ENCODE peak calls at places on chromosomes 4 and X, in seven cellular contexts. One of them, this sample, is unnamed.

GRCh38 chr4:9925750-9926439 is 95.4 kb downstream of the SLC2A9 start:
- DNase-seq in H1: no peak
- DNase-seq in mesenchymal stem cell: no peak
- DNase-seq in trophoblast cell: no peak
- DNase-seq in H9: no peak
- DNase-seq in neuronal stem cell: no peak
- DNase-seq in IMR-90: no peak
- DNase-seq in this sample: no peak

GRCh38 chr4:33959519-33959918 is 2284.8 kb downstream of the ARAP2 start:
- DNase-seq in mesenchymal stem cell: no peak
- DNase-seq in H9: no peak
- DNase-seq in H1: no peak
- DNase-seq in trophoblast cell: no peak
- DNase-seq in neuronal stem cell: no peak
- DNase-seq in IMR-90: no peak
- DNase-seq in this sample: no peak

GRCh38 chr4:76753814-76754213 is 144.1 kb downstream of the SOWAHB start:
- DNase-seq in trophoblast cell: no peak
- DNase-seq in IMR-90: peak
- DNase-seq in mesenchymal stem cell: peak
- DNase-seq in H9: no peak
- DNase-seq in H1: no peak
- DNase-seq in neuronal stem cell: no peak
- DNase-seq in this sample: no peak

GRCh38 chrX:113514906-113515305 is 674.3 kb upstream of the AMOT start:
- DNase-seq in IMR-90: no peak
- DNase-seq in H1: no peak
- DNase-seq in mesenchymal stem cell: no peak
- DNase-seq in H9: no peak
- DNase-seq in neuronal stem cell: no peak
- DNase-seq in trophoblast cell: no peak
- DNase-seq in this sample: peak

GRCh38 chr4:176444741-176445140 is 125.0 kb downstream of the SPCS3 start:
- DNase-seq in mesenchymal stem cell: peak
- DNase-seq in neuronal stem cell: no peak
- DNase-seq in IMR-90: peak
- DNase-seq in trophoblast cell: no peak
- DNase-seq in H1: no peak
- DNase-seq in H9: no peak
- DNase-seq in this sample: no peak

GRCh38 chr4:76723916-76724315 is 174.0 kb downstream of the SOWAHB start:
- DNase-seq in IMR-90: peak
- DNase-seq in H1: no peak
- DNase-seq in trophoblast cell: no peak
- DNase-seq in H9: no peak
- DNase-seq in neuronal stem cell: peak
- DNase-seq in mesenchymal stem cell: no peak
- DNase-seq in this sample: peak

GRCh38 chr4:4200624-4201023 is 26.1 kb downstream of the OTOP1 start:
- DNase-seq in neuronal stem cell: no peak
- DNase-seq in H1: no peak
- DNase-seq in trophoblast cell: peak
- DNase-seq in H9: no peak
- DNase-seq in IMR-90: peak
- DNase-seq in mesenchymal stem cell: no peak
- DNase-seq in this sample: peak

GRCh38 chr4:123785515-123785914 is 388.9 kb downstream of the SPRY1 start:
- DNase-seq in neuronal stem cell: no peak
- DNase-seq in mesenchymal stem cell: peak
- DNase-seq in H1: peak
- DNase-seq in H9: peak
- DNase-seq in IMR-90: peak
- DNase-seq in trophoblast cell: peak
- DNase-seq in this sample: peak

GRCh38 chr4:186689476-186689875 is 34.2 kb downstream of the FAT1 start:
- DNase-seq in mesenchymal stem cell: no peak
- DNase-seq in trophoblast cell: no peak
- DNase-seq in neuronal stem cell: no peak
- DNase-seq in H9: no peak
- DNase-seq in H1: no peak
- DNase-seq in IMR-90: no peak
- DNase-seq in this sample: no peak

GRCh38 chr4:25890653-25891485 is 23.2 kb upstream of the SMIM20 start:
- DNase-seq in trophoblast cell: no peak
- DNase-seq in H1: peak
- DNase-seq in mesenchymal stem cell: no peak
- DNase-seq in neuronal stem cell: peak
- DNase-seq in IMR-90: no peak
- DNase-seq in H9: peak
- DNase-seq in this sample: peak

GRCh38 chrX:151753313-151754041 is 18.9 kb downstream of the CNGA2 start:
- DNase-seq in trophoblast cell: peak
- DNase-seq in H1: peak
- DNase-seq in mesenchymal stem cell: no peak
- DNase-seq in IMR-90: peak
- DNase-seq in neuronal stem cell: peak
- DNase-seq in H9: peak
- DNase-seq in this sample: peak

GRCh38 chr4:69781458-69782418 is 21.3 kb upstream of the SULT1B1 start:
- DNase-seq in H1: no peak
- DNase-seq in neuronal stem cell: no peak
- DNase-seq in IMR-90: no peak
- DNase-seq in trophoblast cell: no peak
- DNase-seq in mesenchymal stem cell: no peak
- DNase-seq in H9: no peak
- DNase-seq in this sample: peak

GRCh38 chrX:131812847-131813825 is 210.0 kb upstream of the STK26 start:
- DNase-seq in IMR-90: peak
- DNase-seq in neuronal stem cell: no peak
- DNase-seq in H1: no peak
- DNase-seq in mesenchymal stem cell: no peak
- DNase-seq in H9: no peak
- DNase-seq in trophoblast cell: peak
- DNase-seq in this sample: no peak

GRCh38 chr4:30610361-30610760 is 109.8 kb upstream of the PCDH7 start:
- DNase-seq in IMR-90: no peak
- DNase-seq in mesenchymal stem cell: no peak
- DNase-seq in trophoblast cell: no peak
- DNase-seq in H1: no peak
- DNase-seq in neuronal stem cell: no peak
- DNase-seq in H9: no peak
- DNase-seq in this sample: no peak

GRCh38 chrX:119201570-119201969 is 34.5 kb upstream of the PGRMC1 start:
- DNase-seq in H9: no peak
- DNase-seq in IMR-90: peak
- DNase-seq in neuronal stem cell: no peak
- DNase-seq in trophoblast cell: no peak
- DNase-seq in mesenchymal stem cell: no peak
- DNase-seq in H1: no peak
- DNase-seq in this sample: no peak

GRCh38 chr4:79528241-79528706 is 120.2 kb upstream of the GK2 start:
- DNase-seq in neuronal stem cell: no peak
- DNase-seq in H1: no peak
- DNase-seq in mesenchymal stem cell: peak
- DNase-seq in H9: no peak
- DNase-seq in IMR-90: no peak
- DNase-seq in trophoblast cell: no peak
- DNase-seq in this sample: no peak

GRCh38 chr4:128663325-128663724 is 146.2 kb upstream of the JADE1 start:
- DNase-seq in H9: no peak
- DNase-seq in trophoblast cell: no peak
- DNase-seq in H1: no peak
- DNase-seq in neuronal stem cell: no peak
- DNase-seq in mesenchymal stem cell: no peak
- DNase-seq in IMR-90: no peak
- DNase-seq in this sample: no peak

GRCh38 chr4:26356067-26356466 is 35.3 kb downstream of the RBPJ start:
- DNase-seq in neuronal stem cell: no peak
- DNase-seq in H9: no peak
- DNase-seq in H1: no peak
- DNase-seq in IMR-90: peak
- DNase-seq in mesenchymal stem cell: peak
- DNase-seq in trophoblast cell: no peak
- DNase-seq in this sample: peak

GRCh38 chrX:153848325-153848724 is 18.0 kb upstream of the PDZD4 start:
- DNase-seq in H1: no peak
- DNase-seq in trophoblast cell: no peak
- DNase-seq in H9: peak
- DNase-seq in IMR-90: no peak
- DNase-seq in neuronal stem cell: no peak
- DNase-seq in mesenchymal stem cell: no peak
- DNase-seq in this sample: no peak

GRCh38 chr4:55808187-55808586 is 11.4 kb upstream of the EXOC1L start:
- DNase-seq in H9: no peak
- DNase-seq in neuronal stem cell: no peak
- DNase-seq in trophoblast cell: no peak
- DNase-seq in IMR-90: no peak
- DNase-seq in H1: no peak
- DNase-seq in mesenchymal stem cell: no peak
- DNase-seq in this sample: no peak

GRCh38 chr4:82797048-82797590 is 1.5 kb downstream of the SCD5 start:
- DNase-seq in IMR-90: no peak
- DNase-seq in H9: peak
- DNase-seq in H1: no peak
- DNase-seq in trophoblast cell: no peak
- DNase-seq in mesenchymal stem cell: peak
- DNase-seq in neuronal stem cell: no peak
- DNase-seq in this sample: no peak

GRCh38 chr4:183347586-183347985 is 25.4 kb upstream of the CLDN24 start:
- DNase-seq in H9: no peak
- DNase-seq in neuronal stem cell: no peak
- DNase-seq in trophoblast cell: no peak
- DNase-seq in H1: no peak
- DNase-seq in mesenchymal stem cell: peak
- DNase-seq in IMR-90: peak
- DNase-seq in this sample: no peak

GRCh38 chr4:72701987-72702819 is 133.2 kb upstream of the ADAMTS3 start:
- DNase-seq in H9: no peak
- DNase-seq in H1: no peak
- DNase-seq in IMR-90: peak
- DNase-seq in mesenchymal stem cell: peak
- DNase-seq in neuronal stem cell: peak
- DNase-seq in trophoblast cell: no peak
- DNase-seq in this sample: peak

GRCh38 chr4:110609044-110609750 is 13.7 kb downstream of the PITX2 start:
- DNase-seq in trophoblast cell: no peak
- DNase-seq in mesenchymal stem cell: peak
- DNase-seq in H9: no peak
- DNase-seq in IMR-90: no peak
- DNase-seq in neuronal stem cell: no peak
- DNase-seq in H1: no peak
- DNase-seq in this sample: peak

GRCh38 chr4:107283587-107284559 is 247.8 kb upstream of the DKK2 start:
- DNase-seq in H1: no peak
- DNase-seq in mesenchymal stem cell: peak
- DNase-seq in IMR-90: peak
- DNase-seq in neuronal stem cell: no peak
- DNase-seq in H9: no peak
- DNase-seq in trophoblast cell: peak
- DNase-seq in this sample: peak

GRCh38 chrX:46268429-46268828 is 276.8 kb downstream of the ZNF674 start:
- DNase-seq in trophoblast cell: no peak
- DNase-seq in IMR-90: no peak
- DNase-seq in H9: no peak
- DNase-seq in mesenchymal stem cell: no peak
- DNase-seq in neuronal stem cell: no peak
- DNase-seq in H1: no peak
- DNase-seq in this sample: no peak

GRCh38 chr4:83282049-83282535 is 2.5 kb downstream of the COQ2 start:
- DNase-seq in trophoblast cell: peak
- DNase-seq in H1: peak
- DNase-seq in H9: no peak
- DNase-seq in mesenchymal stem cell: peak
- DNase-seq in IMR-90: peak
- DNase-seq in neuronal stem cell: peak
- DNase-seq in this sample: peak

DNA sequence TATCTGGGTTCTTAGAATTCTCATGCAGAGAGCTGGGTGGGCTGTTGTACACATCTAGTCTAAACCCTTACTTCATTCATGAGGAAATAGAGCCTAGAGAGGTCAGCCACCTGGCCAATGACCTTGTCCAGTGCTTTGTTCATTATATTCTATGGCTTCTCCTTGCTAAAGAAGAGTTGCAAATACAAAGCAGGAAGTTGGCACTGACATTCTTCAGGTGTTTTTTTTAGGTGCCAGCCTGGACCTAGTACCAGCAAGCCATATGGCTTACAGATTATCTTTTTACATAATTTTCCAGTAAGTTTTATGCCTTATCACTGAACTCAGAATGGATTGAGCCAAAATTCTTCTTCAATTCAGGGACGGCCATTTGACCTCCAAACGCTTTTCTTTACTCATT is 54.7 kb upstream of the PGM2 start:
- DNase-seq in mesenchymal stem cell: no peak
- DNase-seq in neuronal stem cell: no peak
- DNase-seq in H1: no peak
- DNase-seq in IMR-90: no peak
- DNase-seq in trophoblast cell: no peak
- DNase-seq in H9: no peak
- DNase-seq in this sample: no peak
- H3K18ac ChIP-seq in mesenchymal stem cell: no peak
- H3K18ac ChIP-seq in neuronal stem cell: no peak
- H3K18ac ChIP-seq in H1: no peak
- H3K18ac ChIP-seq in IMR-90: no peak
- H3K18ac ChIP-seq in trophoblast cell: no peak
- H3K18ac ChIP-seq in H9: no peak
- H3K18ac ChIP-seq in this sample: no peak

GRCh38 chrX:38639730-38640129 is 78.4 kb downstream of the TSPAN7 start:
- DNase-seq in H1: no peak
- DNase-seq in H9: no peak
- DNase-seq in mesenchymal stem cell: no peak
- DNase-seq in trophoblast cell: no peak
- DNase-seq in IMR-90: no peak
- DNase-seq in neuronal stem cell: no peak
- DNase-seq in this sample: no peak
- H3K18ac ChIP-seq in H1: no peak
- H3K18ac ChIP-seq in H9: no peak
- H3K18ac ChIP-seq in mesenchymal stem cell: no peak
- H3K18ac ChIP-seq in trophoblast cell: no peak
- H3K18ac ChIP-seq in IMR-90: no peak
- H3K18ac ChIP-seq in neuronal stem cell: no peak
- H3K18ac ChIP-seq in this sample: no peak

DNA sequence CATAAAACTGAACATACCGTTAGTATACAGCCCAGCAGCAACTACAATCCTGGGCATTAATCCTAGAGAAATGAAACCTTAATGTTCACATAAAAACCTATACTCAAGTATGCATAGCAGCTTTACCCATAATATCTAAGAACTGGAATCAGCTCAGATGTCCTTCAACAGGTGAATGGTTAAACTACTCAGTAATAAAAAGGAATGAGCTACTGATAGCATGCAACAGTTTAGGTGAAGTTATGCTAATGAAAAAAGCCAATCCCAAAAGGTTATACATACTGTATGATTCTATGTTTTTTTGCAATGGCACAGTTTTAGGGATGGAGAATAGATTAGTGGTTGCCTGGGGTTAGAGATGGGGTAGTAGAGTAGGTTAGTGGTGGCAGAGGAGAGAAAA is 9.3 kb downstream of the HTT start:
- DNase-seq in trophoblast cell: no peak
- DNase-seq in neuronal stem cell: no peak
- DNase-seq in H1: no peak
- DNase-seq in IMR-90: no peak
- DNase-seq in mesenchymal stem cell: no peak
- DNase-seq in H9: no peak
- DNase-seq in this sample: no peak
- H3K18ac ChIP-seq in trophoblast cell: no peak
- H3K18ac ChIP-seq in neuronal stem cell: no peak
- H3K18ac ChIP-seq in H1: no peak
- H3K18ac ChIP-seq in IMR-90: no peak
- H3K18ac ChIP-seq in mesenchymal stem cell: no peak
- H3K18ac ChIP-seq in H9: no peak
- H3K18ac ChIP-seq in this sample: no peak

GRCh38 chr4:81217794-81218193 is 2.8 kb upstream of the PRKG2 start:
- DNase-seq in H1: no peak
- DNase-seq in IMR-90: no peak
- DNase-seq in H9: no peak
- DNase-seq in neuronal stem cell: no peak
- DNase-seq in trophoblast cell: no peak
- DNase-seq in mesenchymal stem cell: no peak
- DNase-seq in this sample: no peak
- H3K18ac ChIP-seq in H1: no peak
- H3K18ac ChIP-seq in IMR-90: no peak
- H3K18ac ChIP-seq in H9: no peak
- H3K18ac ChIP-seq in neuronal stem cell: no peak
- H3K18ac ChIP-seq in trophoblast cell: no peak
- H3K18ac ChIP-seq in mesenchymal stem cell: no peak
- H3K18ac ChIP-seq in this sample: no peak